ENCODE peak calls at places on chromosome 4, in eight cellular contexts. I is B cell; U is ELF-1; G is nucleus accumbens; V is activated naive CD4-positive, alpha-beta T cell; H is naive thymus-derived CD8-positive, alpha-beta T cell; A is heart right ventricle; F is NB4. D is an unnamed sample.

GRCh38 chr4:125359960-125360628 is 45.3 kb downstream of the FAT4 start:
- DNase-seq in U (no peak), V (no peak), A (no peak), H (no peak), I (no peak), F (no peak), G (no peak), D (no peak)

GRCh38 chr4:6894086-6894478 is 15.5 kb upstream of the TBC1D14 start:
- DNase-seq in V (no peak), H (no peak), U (no peak), G (no peak), I (no peak), A (no peak), F (no peak), D (no peak)

GRCh38 chr4:8724436-8725070 is 132.0 kb downstream of the CPZ start:
- DNase-seq in U (no peak), I (no peak), V (no peak), F (no peak), A (no peak), G (no peak), H (no peak), D (no peak)

GRCh38 chr4:143391261-143391660 is 54.6 kb downstream of the GAB1 start:
- DNase-seq in I (no peak), V (no peak), F (no peak), A (no peak), H (no peak), U (no peak), G (no peak), D (no peak)

GRCh38 chr4:17934286-17934685 is 87.3 kb downstream of the LCORL start:
- DNase-seq in H (no peak), F (no peak), A (no peak), V (no peak), I (no peak), U (no peak), G (no peak), D (no peak)

GRCh38 chr4:55468724-55469123 is 73.0 kb downstream of the TMEM165 start:
- DNase-seq in U (no peak), I (no peak), H (no peak), A (no peak), F (peak), V (no peak), G (no peak), D (no peak)

GRCh38 chr4:152094851-152095700 is 334.3 kb upstream of the GATB start:
- DNase-seq in U (no peak), V (no peak), H (no peak), A (no peak), I (no peak), G (no peak), F (no peak), D (no peak)

GRCh38 chr4:169582706-169583105 is 29.7 kb downstream of the NEK1 start:
- DNase-seq in F (no peak), V (no peak), I (no peak), G (no peak), H (no peak), U (no peak), A (no peak), D (no peak)

GRCh38 chr4:7067523-7068278 is at the start of gene GRPEL1:
- DNase-seq in I (peak), H (peak), A (peak), G (peak), U (peak), F (peak), V (peak), D (peak)

GRCh38 chr4:159444668-159445067 is 341.8 kb downstream of the RAPGEF2 start:
- DNase-seq in V (no peak), A (no peak), F (peak), H (no peak), G (no peak), U (no peak), I (no peak), D (peak)

GRCh38 chr4:79249879-79250503 is 75.9 kb downstream of the NAA11 start:
- DNase-seq in H (no peak), F (peak), V (no peak), A (no peak), U (no peak), I (no peak), G (no peak), D (peak)

GRCh38 chr4:30717208-30718020 is 2.8 kb upstream of the PCDH7 start:
- DNase-seq in G (peak), V (no peak), A (peak), H (no peak), F (peak), I (no peak), U (peak), D (peak)

GRCh38 chr4:40577588-40578253 is 51.9 kb downstream of the RBM47 start:
- DNase-seq in V (no peak), U (no peak), I (no peak), F (no peak), H (no peak), G (no peak), A (no peak), D (no peak)

GRCh38 chr4:140343303-140343702 is 30.1 kb upstream of the SCOC start:
- DNase-seq in V (no peak), A (peak), G (no peak), I (no peak), H (no peak), U (no peak), F (no peak), D (no peak)